ENCODE peak calls at places on chromosome 1, in four cellular contexts. One of them, this sample, is unnamed.

GRCh38 chr1:11653616-11654570 is at the start of gene FBXO2:
- DNase-seq in HL-60: no peak
- DNase-seq in K562: peak; percentile 54
- DNase-seq in GM12878: no peak
- DNase-seq in this sample: no peak

GRCh38 chr1:2594001-2594640 is 7.5 kb downstream of the PRXL2B start:
- DNase-seq in HL-60: no peak
- DNase-seq in GM12878: no peak
- DNase-seq in K562: no peak
- DNase-seq in this sample: peak; percentile 11

GRCh38 chr1:44646276-44646675 is 28.0 kb downstream of the TMEM53 start:
- DNase-seq in GM12878: no peak
- DNase-seq in K562: no peak
- DNase-seq in HL-60: no peak
- DNase-seq in this sample: no peak

GRCh38 chr1:109717729-109718128 is 5.7 kb downstream of the GSTM5 start:
- DNase-seq in GM12878: no peak
- DNase-seq in K562: no peak
- DNase-seq in HL-60: no peak
- DNase-seq in this sample: no peak

GRCh38 chr1:33094971-33095604 is 14.1 kb downstream of the AZIN2 start:
- DNase-seq in HL-60: no peak
- DNase-seq in GM12878: no peak
- DNase-seq in K562: peak; percentile 69
- DNase-seq in this sample: no peak

GRCh38 chr1:209675567-209676154 is 449 bp downstream of the G0S2 start:
- DNase-seq in HL-60: no peak
- DNase-seq in K562: peak; percentile 23
- DNase-seq in GM12878: no peak
- DNase-seq in this sample: no peak

GRCh38 chr1:19333587-19334354 is 21.6 kb downstream of the SLC66A1 start:
- DNase-seq in HL-60: no peak
- DNase-seq in K562: no peak
- DNase-seq in GM12878: no peak
- DNase-seq in this sample: no peak

GRCh38 chr1:223870617-223871574 is 25.1 kb upstream of the TP53BP2 start:
- DNase-seq in HL-60: peak; percentile 30
- DNase-seq in GM12878: no peak
- DNase-seq in K562: peak; percentile 90
- DNase-seq in this sample: no peak

GRCh38 chr1:206705187-206705586 is 20.5 kb downstream of the MAPKAPK2 start:
- DNase-seq in HL-60: no peak
- DNase-seq in K562: no peak
- DNase-seq in GM12878: no peak
- DNase-seq in this sample: no peak

GRCh38 chr1:6691507-6691906 is 10.1 kb downstream of the DNAJC11 start:
- DNase-seq in HL-60: no peak
- DNase-seq in GM12878: no peak
- DNase-seq in K562: no peak
- DNase-seq in this sample: no peak

GRCh38 chr1:10528066-10529014 is 53.6 kb downstream of the PEX14 start:
- DNase-seq in HL-60: no peak
- DNase-seq in GM12878: no peak
- DNase-seq in K562: peak; percentile 28
- DNase-seq in this sample: no peak

GRCh38 chr1:201381130-201381529 is 3.6 kb upstream of the TNNT2 start:
- DNase-seq in GM12878: no peak
- DNase-seq in HL-60: no peak
- DNase-seq in K562: no peak
- DNase-seq in this sample: no peak
- TF ChIP-seq POLR2AphosphoS5 in GM12878: no peak
- TF ChIP-seq POLR2AphosphoS5 in HL-60: no peak
- TF ChIP-seq POLR2AphosphoS5 in K562: no peak
- TF ChIP-seq POLR2AphosphoS5 in this sample: no peak

GRCh38 chr1:53025034-53025777 is 36.8 kb upstream of the PODN start:
- DNase-seq in HL-60: peak; percentile 24
- DNase-seq in GM12878: no peak
- DNase-seq in K562: no peak
- DNase-seq in this sample: no peak

GRCh38 chr1:53022179-53022578 is 39.8 kb upstream of the PODN start:
- DNase-seq in GM12878: no peak
- DNase-seq in HL-60: no peak
- DNase-seq in K562: no peak
- DNase-seq in this sample: no peak

GRCh38 chr1:53025778-53026131 is 36.3 kb upstream of the PODN start:
- DNase-seq in K562: no peak
- DNase-seq in HL-60: no peak
- DNase-seq in GM12878: no peak
- DNase-seq in this sample: no peak

GRCh38 chr1:53024117-53024516 is 37.9 kb upstream of the PODN start:
- DNase-seq in HL-60: no peak
- DNase-seq in GM12878: no peak
- DNase-seq in K562: no peak
- DNase-seq in this sample: no peak

DNA sequence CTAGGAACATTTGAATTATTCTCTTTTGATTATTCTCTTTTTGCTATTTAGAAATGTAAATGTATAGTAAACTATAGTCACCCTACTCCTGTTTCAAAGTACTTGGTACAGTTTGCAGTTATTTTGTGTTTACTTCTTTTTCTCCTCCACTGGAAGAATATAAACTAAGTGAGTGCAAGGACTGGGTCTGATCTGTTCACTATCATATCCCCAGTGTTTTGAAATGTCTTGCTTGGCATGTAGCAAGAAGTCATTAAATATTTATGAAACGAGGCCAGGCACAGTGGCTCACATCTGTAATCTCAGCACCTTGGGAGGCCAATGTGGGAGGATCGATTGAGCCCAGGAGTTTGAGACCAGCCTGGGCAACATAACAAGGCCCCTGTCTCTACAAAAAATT is 35.8 kb upstream of the PODN start:
- DNase-seq in HL-60: no peak
- DNase-seq in GM12878: no peak
- DNase-seq in K562: no peak
- DNase-seq in this sample: no peak
- TF ChIP-seq SPI1 in HL-60: no peak
- TF ChIP-seq SPI1 in GM12878: no peak
- TF ChIP-seq SPI1 in K562: no peak
- TF ChIP-seq SPI1 in this sample: no peak

GRCh38 chr1:227124461-227124860 is 184.4 kb downstream of the COQ8A start:
- DNase-seq in K562: no peak
- DNase-seq in GM12878: no peak
- DNase-seq in HL-60: no peak
- DNase-seq in this sample: no peak

GRCh38 chr1:227131193-227131592 is 187.1 kb downstream of the CDC42BPA start:
- DNase-seq in HL-60: no peak
- DNase-seq in GM12878: no peak
- DNase-seq in K562: peak; percentile 29
- DNase-seq in this sample: no peak

GRCh38 chr1:227125929-227126545 is 185.9 kb downstream of the COQ8A start:
- DNase-seq in HL-60: no peak
- DNase-seq in K562: no peak
- DNase-seq in GM12878: no peak
- DNase-seq in this sample: no peak

GRCh38 chr1:227127891-227128290 is 187.8 kb downstream of the COQ8A start:
- DNase-seq in GM12878: peak; percentile 12
- DNase-seq in K562: no peak
- DNase-seq in HL-60: no peak
- DNase-seq in this sample: no peak
- TF ChIP-seq POLR2AphosphoS5 in GM12878: no peak
- TF ChIP-seq POLR2AphosphoS5 in K562: no peak
- TF ChIP-seq POLR2AphosphoS5 in HL-60: no peak
- TF ChIP-seq POLR2AphosphoS5 in this sample: no peak

DNA sequence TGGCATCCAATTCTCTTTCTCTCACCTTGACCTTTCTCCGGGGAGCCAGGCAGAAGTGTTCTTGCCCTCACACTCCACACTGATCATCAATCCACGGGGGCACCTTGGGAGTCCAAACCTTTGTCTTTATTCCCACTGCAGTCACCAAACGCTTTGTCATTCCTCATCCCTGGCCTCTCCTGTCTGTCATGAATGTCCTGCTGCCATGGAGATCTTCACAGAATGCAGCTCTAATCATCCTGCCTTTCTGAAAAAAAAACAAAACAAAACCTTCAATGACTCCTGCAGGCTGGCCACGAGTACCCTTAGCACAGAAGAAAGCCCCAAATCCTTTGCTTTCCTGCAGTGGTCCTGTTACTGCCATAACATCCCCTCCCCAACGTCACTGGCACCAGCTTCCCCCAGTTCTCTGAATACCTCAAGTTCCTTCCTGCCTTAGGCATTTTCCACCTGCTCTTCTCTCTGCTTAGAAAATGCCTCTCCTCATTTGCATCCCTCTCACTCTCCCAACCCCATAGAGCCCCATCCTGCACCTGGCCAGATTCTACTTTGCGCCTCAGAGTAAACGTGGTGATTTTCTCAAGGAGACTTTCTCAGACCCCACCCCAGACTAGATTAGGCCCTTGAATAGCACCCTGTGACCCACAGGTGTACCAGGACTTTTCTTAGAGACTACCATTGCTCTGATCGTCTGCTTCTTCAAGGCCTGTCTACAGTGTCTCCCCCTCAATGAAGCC is 131.1 kb downstream of the AK5 start:
- DNase-seq in GM12878: no peak
- DNase-seq in HL-60: no peak
- DNase-seq in K562: no peak
- DNase-seq in this sample: no peak
- TF ChIP-seq SPI1 in GM12878: no peak
- TF ChIP-seq SPI1 in HL-60: no peak
- TF ChIP-seq SPI1 in K562: no peak
- TF ChIP-seq SPI1 in this sample: no peak

GRCh38 chr1:23563003-23563402 is 3.7 kb upstream of the ID3 start:
- DNase-seq in K562: no peak
- DNase-seq in HL-60: no peak
- DNase-seq in GM12878: no peak
- DNase-seq in this sample: no peak

GRCh38 chr1:23561076-23561812 is 1.9 kb upstream of the ID3 start:
- DNase-seq in HL-60: no peak
- DNase-seq in K562: no peak
- DNase-seq in GM12878: no peak
- DNase-seq in this sample: no peak

GRCh38 chr1:23563755-23564374 is 4.6 kb upstream of the ID3 start:
- DNase-seq in K562: no peak
- DNase-seq in GM12878: no peak
- DNase-seq in HL-60: no peak
- DNase-seq in this sample: no peak

GRCh38 chr1:23561813-23562100 is 2.5 kb upstream of the ID3 start:
- DNase-seq in GM12878: no peak
- DNase-seq in HL-60: no peak
- DNase-seq in K562: no peak
- DNase-seq in this sample: no peak

DNA sequence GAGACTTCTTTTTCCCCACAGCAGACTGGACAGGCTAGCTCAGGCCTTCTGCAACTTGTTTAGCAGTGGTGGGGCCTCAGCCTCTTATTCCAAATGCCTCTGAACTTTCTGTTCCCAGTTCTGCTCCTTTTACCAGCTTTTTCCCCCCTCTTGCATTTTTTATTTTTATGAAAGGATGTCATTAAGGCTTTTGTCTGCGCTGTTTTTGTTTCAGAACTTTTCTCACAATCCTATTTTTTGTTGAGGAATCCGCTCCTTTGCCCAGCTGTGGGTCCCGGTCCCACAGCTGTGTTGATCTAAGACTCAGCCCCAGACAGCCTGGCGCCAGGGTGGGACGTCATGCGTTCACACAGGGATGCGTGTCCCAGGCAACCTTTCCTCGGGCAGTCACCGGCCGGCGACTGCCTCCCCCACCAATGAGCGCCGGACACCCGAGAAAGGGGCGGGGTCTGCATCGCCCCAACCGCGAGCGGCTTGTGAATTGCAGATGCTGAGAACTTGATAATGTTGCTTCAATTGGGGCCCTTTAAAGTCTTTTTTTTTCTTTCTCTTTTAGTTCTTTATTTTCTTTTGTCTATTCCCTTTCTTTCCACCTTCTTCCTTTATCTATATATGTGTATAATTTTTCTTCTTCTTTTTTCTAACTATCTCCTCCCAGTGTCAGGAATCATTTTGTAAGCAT is 3.0 kb upstream of the ID3 start:
- DNase-seq in HL-60: no peak
- DNase-seq in K562: peak; percentile 97
- DNase-seq in GM12878: no peak
- DNase-seq in this sample: no peak
- TF ChIP-seq POLR2AphosphoS5 in HL-60: no peak
- TF ChIP-seq POLR2AphosphoS5 in K562: no peak
- TF ChIP-seq POLR2AphosphoS5 in GM12878: no peak
- TF ChIP-seq POLR2AphosphoS5 in this sample: no peak

GRCh38 chr1:172900359-172900997 is 150.3 kb downstream of the TNFSF18 start:
- DNase-seq in GM12878: no peak
- DNase-seq in HL-60: no peak
- DNase-seq in K562: no peak
- DNase-seq in this sample: no peak

GRCh38 chr1:172903581-172904220 is 147.0 kb downstream of the TNFSF18 start:
- DNase-seq in HL-60: no peak
- DNase-seq in K562: no peak
- DNase-seq in GM12878: no peak
- DNase-seq in this sample: no peak

GRCh38 chr1:172905452-172905851 is 145.3 kb downstream of the TNFSF18 start:
- DNase-seq in K562: no peak
- DNase-seq in HL-60: no peak
- DNase-seq in GM12878: no peak
- DNase-seq in this sample: no peak

GRCh38 chr1:172902200-172902599 is 148.5 kb downstream of the TNFSF18 start:
- DNase-seq in K562: no peak
- DNase-seq in GM12878: no peak
- DNase-seq in HL-60: no peak
- DNase-seq in this sample: no peak

DNA sequence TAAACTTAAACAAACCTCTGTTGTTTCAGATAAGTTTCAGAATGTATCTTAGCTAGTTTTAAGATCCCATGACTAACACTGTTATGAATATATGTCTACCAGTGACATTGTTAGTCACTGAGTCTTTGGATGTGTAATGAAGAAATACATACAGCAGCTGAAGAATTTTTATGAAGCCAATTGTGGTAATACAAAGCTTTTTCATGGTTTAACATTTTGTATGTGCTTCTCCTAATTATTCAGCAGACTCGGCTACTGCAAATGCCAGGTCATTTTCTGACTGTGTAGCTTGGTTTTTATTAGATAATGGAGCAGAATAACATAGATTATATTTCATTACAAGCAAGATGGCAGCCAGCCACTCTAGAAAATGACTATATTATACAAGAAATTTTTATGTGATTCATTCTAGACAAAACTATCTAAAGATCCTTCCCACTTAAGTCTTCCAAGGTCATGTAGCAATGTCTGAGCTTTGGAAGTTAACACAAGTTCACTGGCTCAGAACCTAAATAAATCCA is 147.8 kb downstream of the TNFSF18 start:
- DNase-seq in GM12878: no peak
- DNase-seq in K562: no peak
- DNase-seq in HL-60: no peak
- DNase-seq in this sample: no peak
- TF ChIP-seq SPI1 in GM12878: no peak
- TF ChIP-seq SPI1 in K562: no peak
- TF ChIP-seq SPI1 in HL-60: no peak
- TF ChIP-seq SPI1 in this sample: no peak

This sample was measured in GM12891.